ENCODE peak calls at places on chromosome 1, in eight cellular contexts. One of them, this sample, is unnamed.

GRCh38 chr1:15764269-15764764 is 5.7 kb downstream of the FBLIM1 start:
- DNase-seq in pancreas: peak
- DNase-seq in GM23338: no peak
- DNase-seq in tibial artery: no peak
- DNase-seq in heart left ventricle: no peak
- DNase-seq in cardiac fibroblast: no peak
- DNase-seq in AG10803: no peak
- DNase-seq in cardiac muscle cell: no peak
- DNase-seq in this sample: no peak

GRCh38 chr1:207494171-207494570 is 1.8 kb upstream of the CR1 start:
- DNase-seq in GM23338: no peak
- DNase-seq in AG10803: no peak
- DNase-seq in cardiac muscle cell: no peak
- DNase-seq in tibial artery: no peak
- DNase-seq in pancreas: no peak
- DNase-seq in cardiac fibroblast: no peak
- DNase-seq in heart left ventricle: no peak
- DNase-seq in this sample: no peak

GRCh38 chr1:233635765-233636502 is 22.0 kb downstream of the KCNK1 start:
- DNase-seq in cardiac muscle cell: no peak
- DNase-seq in GM23338: peak
- DNase-seq in tibial artery: no peak
- DNase-seq in pancreas: no peak
- DNase-seq in cardiac fibroblast: no peak
- DNase-seq in heart left ventricle: no peak
- DNase-seq in AG10803: no peak
- DNase-seq in this sample: no peak

GRCh38 chr1:36359911-36360310 is 25.8 kb downstream of the STK40 start:
- DNase-seq in tibial artery: no peak
- DNase-seq in AG10803: no peak
- DNase-seq in heart left ventricle: no peak
- DNase-seq in cardiac fibroblast: peak
- DNase-seq in GM23338: no peak
- DNase-seq in pancreas: no peak
- DNase-seq in cardiac muscle cell: no peak
- DNase-seq in this sample: no peak

GRCh38 chr1:145985502-145986439 is 10.6 kb downstream of the TXNIP start:
- DNase-seq in heart left ventricle: peak
- DNase-seq in cardiac fibroblast: peak
- DNase-seq in tibial artery: peak
- DNase-seq in AG10803: peak
- DNase-seq in cardiac muscle cell: peak
- DNase-seq in pancreas: no peak
- DNase-seq in GM23338: peak
- DNase-seq in this sample: no peak

GRCh38 chr1:108646661-108647269 is 14.1 kb downstream of the HENMT1 start:
- DNase-seq in GM23338: no peak
- DNase-seq in cardiac muscle cell: no peak
- DNase-seq in heart left ventricle: peak
- DNase-seq in pancreas: no peak
- DNase-seq in AG10803: peak
- DNase-seq in tibial artery: peak
- DNase-seq in cardiac fibroblast: peak
- DNase-seq in this sample: no peak

GRCh38 chr1:56493826-56494225 is 85.5 kb downstream of the PLPP3 start:
- DNase-seq in heart left ventricle: no peak
- DNase-seq in cardiac muscle cell: no peak
- DNase-seq in GM23338: no peak
- DNase-seq in pancreas: no peak
- DNase-seq in tibial artery: no peak
- DNase-seq in cardiac fibroblast: no peak
- DNase-seq in AG10803: no peak
- DNase-seq in this sample: no peak

GRCh38 chr1:31183927-31184554 is 55.6 kb downstream of the NKAIN1 start:
- DNase-seq in cardiac muscle cell: peak
- DNase-seq in heart left ventricle: no peak
- DNase-seq in cardiac fibroblast: peak
- DNase-seq in pancreas: no peak
- DNase-seq in GM23338: peak
- DNase-seq in AG10803: peak
- DNase-seq in tibial artery: no peak
- DNase-seq in this sample: peak

GRCh38 chr1:113763651-113764050 is 4.4 kb upstream of the PHTF1 start:
- DNase-seq in pancreas: no peak
- DNase-seq in heart left ventricle: no peak
- DNase-seq in cardiac muscle cell: no peak
- DNase-seq in AG10803: no peak
- DNase-seq in GM23338: no peak
- DNase-seq in tibial artery: no peak
- DNase-seq in cardiac fibroblast: no peak
- DNase-seq in this sample: no peak

GRCh38 chr1:165924096-165924495 is 96.7 kb downstream of the UCK2 start:
- DNase-seq in pancreas: no peak
- DNase-seq in cardiac muscle cell: no peak
- DNase-seq in heart left ventricle: no peak
- DNase-seq in cardiac fibroblast: peak
- DNase-seq in GM23338: no peak
- DNase-seq in AG10803: no peak
- DNase-seq in tibial artery: no peak
- DNase-seq in this sample: no peak

GRCh38 chr1:165927169-165927568 is 99.8 kb downstream of the UCK2 start:
- DNase-seq in heart left ventricle: no peak
- DNase-seq in GM23338: no peak
- DNase-seq in cardiac fibroblast: no peak
- DNase-seq in cardiac muscle cell: no peak
- DNase-seq in pancreas: no peak
- DNase-seq in AG10803: no peak
- DNase-seq in tibial artery: no peak
- DNase-seq in this sample: no peak

GRCh38 chr1:165930961-165931360 is 103.5 kb downstream of the UCK2 start:
- DNase-seq in cardiac fibroblast: no peak
- DNase-seq in heart left ventricle: no peak
- DNase-seq in AG10803: no peak
- DNase-seq in GM23338: no peak
- DNase-seq in tibial artery: no peak
- DNase-seq in pancreas: no peak
- DNase-seq in cardiac muscle cell: no peak
- DNase-seq in this sample: no peak

GRCh38 chr1:165925498-165926079 is 98.2 kb downstream of the UCK2 start:
- DNase-seq in AG10803: no peak
- DNase-seq in pancreas: no peak
- DNase-seq in GM23338: no peak
- DNase-seq in cardiac fibroblast: no peak
- DNase-seq in tibial artery: no peak
- DNase-seq in heart left ventricle: no peak
- DNase-seq in cardiac muscle cell: no peak
- DNase-seq in this sample: no peak

GRCh38 chr1:165928075-165928731 is 100.8 kb downstream of the UCK2 start:
- DNase-seq in cardiac fibroblast: peak
- DNase-seq in heart left ventricle: no peak
- DNase-seq in pancreas: no peak
- DNase-seq in tibial artery: no peak
- DNase-seq in cardiac muscle cell: peak
- DNase-seq in GM23338: peak
- DNase-seq in AG10803: peak
- DNase-seq in this sample: no peak
- TF ChIP-seq CTCF in cardiac fibroblast: peak
- TF ChIP-seq CTCF in heart left ventricle: peak
- TF ChIP-seq CTCF in pancreas: peak
- TF ChIP-seq CTCF in tibial artery: peak
- TF ChIP-seq CTCF in cardiac muscle cell: peak
- TF ChIP-seq CTCF in GM23338: peak
- TF ChIP-seq CTCF in AG10803: peak
- TF ChIP-seq CTCF in this sample: peak

GRCh38 chr1:160128636-160129035 is 13.1 kb downstream of the ATP1A2 start:
- DNase-seq in tibial artery: no peak
- DNase-seq in cardiac muscle cell: no peak
- DNase-seq in cardiac fibroblast: no peak
- DNase-seq in AG10803: no peak
- DNase-seq in pancreas: no peak
- DNase-seq in heart left ventricle: no peak
- DNase-seq in GM23338: no peak
- DNase-seq in this sample: no peak

GRCh38 chr1:160127381-160127780 is 11.8 kb downstream of the ATP1A2 start:
- DNase-seq in tibial artery: no peak
- DNase-seq in GM23338: no peak
- DNase-seq in pancreas: no peak
- DNase-seq in cardiac fibroblast: no peak
- DNase-seq in heart left ventricle: no peak
- DNase-seq in AG10803: no peak
- DNase-seq in cardiac muscle cell: no peak
- DNase-seq in this sample: no peak

GRCh38 chr1:160129046-160129445 is 13.5 kb downstream of the ATP1A2 start:
- DNase-seq in cardiac muscle cell: no peak
- DNase-seq in tibial artery: no peak
- DNase-seq in cardiac fibroblast: no peak
- DNase-seq in heart left ventricle: no peak
- DNase-seq in AG10803: peak
- DNase-seq in GM23338: no peak
- DNase-seq in pancreas: no peak
- DNase-seq in this sample: no peak

GRCh38 chr1:160129558-160129957 is 14.0 kb downstream of the ATP1A2 start:
- DNase-seq in GM23338: no peak
- DNase-seq in heart left ventricle: no peak
- DNase-seq in pancreas: no peak
- DNase-seq in AG10803: no peak
- DNase-seq in tibial artery: no peak
- DNase-seq in cardiac fibroblast: no peak
- DNase-seq in cardiac muscle cell: no peak
- DNase-seq in this sample: no peak

DNA sequence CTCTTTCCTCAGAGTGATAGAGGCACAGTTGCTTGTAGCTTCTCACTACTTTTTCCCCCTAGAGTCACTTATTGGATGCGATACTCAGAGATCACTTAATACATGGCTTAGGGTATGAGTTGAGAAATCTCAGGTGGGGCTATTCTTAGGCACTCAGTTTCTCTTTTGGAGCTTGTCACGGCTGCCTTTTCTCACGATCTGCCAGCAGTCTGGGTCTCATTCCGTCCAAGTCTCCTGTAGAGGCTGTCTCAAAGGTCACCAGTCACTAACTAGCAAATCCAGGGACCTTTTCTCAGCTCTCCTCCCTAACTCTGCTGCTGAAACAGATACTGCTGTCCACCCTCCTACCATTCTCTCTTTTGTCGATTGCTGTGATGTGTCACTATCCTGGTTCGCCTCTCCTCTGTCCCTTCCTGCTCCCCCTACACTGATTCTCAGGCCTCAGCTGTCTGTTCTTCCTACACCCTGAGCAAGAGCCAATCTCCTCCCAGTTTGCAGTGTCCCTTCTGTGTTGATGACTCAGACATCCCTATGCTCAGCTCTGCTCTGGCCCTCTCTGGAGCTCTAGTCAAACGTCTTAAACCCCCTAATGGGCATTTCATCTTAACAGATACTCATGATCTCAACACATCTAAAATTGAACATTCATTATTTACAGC is 12.4 kb downstream of the ATP1A2 start:
- DNase-seq in cardiac muscle cell: no peak
- DNase-seq in GM23338: no peak
- DNase-seq in cardiac fibroblast: peak
- DNase-seq in AG10803: peak
- DNase-seq in pancreas: no peak
- DNase-seq in heart left ventricle: peak
- DNase-seq in tibial artery: no peak
- DNase-seq in this sample: no peak
- TF ChIP-seq CTCF in cardiac muscle cell: no peak
- TF ChIP-seq CTCF in GM23338: no peak
- TF ChIP-seq CTCF in cardiac fibroblast: no peak
- TF ChIP-seq CTCF in AG10803: no peak
- TF ChIP-seq CTCF in pancreas: no peak
- TF ChIP-seq CTCF in heart left ventricle: no peak
- TF ChIP-seq CTCF in tibial artery: no peak
- TF ChIP-seq CTCF in this sample: no peak

GRCh38 chr1:235617808-235618207 is 31.8 kb downstream of the GNG4 start:
- DNase-seq in pancreas: no peak
- DNase-seq in AG10803: peak
- DNase-seq in cardiac fibroblast: peak
- DNase-seq in heart left ventricle: no peak
- DNase-seq in cardiac muscle cell: no peak
- DNase-seq in tibial artery: no peak
- DNase-seq in GM23338: no peak
- DNase-seq in this sample: no peak
- TF ChIP-seq CTCF in pancreas: no peak
- TF ChIP-seq CTCF in AG10803: peak
- TF ChIP-seq CTCF in cardiac fibroblast: peak
- TF ChIP-seq CTCF in heart left ventricle: no peak
- TF ChIP-seq CTCF in cardiac muscle cell: peak
- TF ChIP-seq CTCF in tibial artery: no peak
- TF ChIP-seq CTCF in GM23338: no peak
- TF ChIP-seq CTCF in this sample: no peak

GRCh38 chr1:98398092-98398491 is 263.4 kb upstream of the SNX7 start:
- DNase-seq in pancreas: no peak
- DNase-seq in GM23338: no peak
- DNase-seq in AG10803: no peak
- DNase-seq in cardiac fibroblast: no peak
- DNase-seq in heart left ventricle: no peak
- DNase-seq in tibial artery: no peak
- DNase-seq in cardiac muscle cell: no peak
- DNase-seq in this sample: no peak
- TF ChIP-seq CTCF in pancreas: no peak
- TF ChIP-seq CTCF in GM23338: no peak
- TF ChIP-seq CTCF in AG10803: no peak
- TF ChIP-seq CTCF in cardiac fibroblast: no peak
- TF ChIP-seq CTCF in heart left ventricle: no peak
- TF ChIP-seq CTCF in tibial artery: no peak
- TF ChIP-seq CTCF in cardiac muscle cell: no peak
- TF ChIP-seq CTCF in this sample: no peak

DNA sequence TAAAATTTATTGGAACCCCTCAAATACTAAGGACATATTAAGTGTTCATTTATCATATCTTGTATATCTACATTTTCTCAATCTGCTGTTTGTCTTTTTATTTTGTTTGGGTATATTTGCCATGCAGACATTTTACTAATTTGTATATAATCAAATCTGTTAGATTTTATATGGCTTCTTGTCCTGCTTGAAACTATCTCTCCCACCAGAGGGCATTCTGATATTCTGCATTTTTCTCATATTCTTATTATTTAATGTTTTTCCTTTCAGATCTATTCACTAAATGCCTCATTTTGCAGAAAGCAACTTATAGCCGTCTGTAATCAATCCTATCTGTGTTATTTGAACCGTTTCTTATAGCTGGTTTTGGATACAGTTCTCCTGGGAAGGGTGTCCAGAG is 745.5 kb downstream of the LRRIQ3 start:
- DNase-seq in AG10803: no peak
- DNase-seq in heart left ventricle: no peak
- DNase-seq in GM23338: no peak
- DNase-seq in tibial artery: no peak
- DNase-seq in cardiac fibroblast: no peak
- DNase-seq in cardiac muscle cell: no peak
- DNase-seq in pancreas: no peak
- DNase-seq in this sample: no peak
- TF ChIP-seq CTCF in AG10803: no peak
- TF ChIP-seq CTCF in heart left ventricle: no peak
- TF ChIP-seq CTCF in GM23338: peak
- TF ChIP-seq CTCF in tibial artery: no peak
- TF ChIP-seq CTCF in cardiac fibroblast: no peak
- TF ChIP-seq CTCF in cardiac muscle cell: no peak
- TF ChIP-seq CTCF in pancreas: no peak
- TF ChIP-seq CTCF in this sample: peak